ENCODE peak calls at places on chromosomes 13 and 19, in six cellular contexts. K, P, Q, C, E and M are unnamed samples.

GRCh38 chr13:27359203-27359821 is 65.1 kb upstream of the GTF3A start:
- DNase-seq in K (peak), P (peak), Q (peak), C (peak), E (peak), M (peak)

GRCh38 chr13:110419391-110419791 is 112.3 kb downstream of the COL4A2 start:
- DNase-seq in K (no peak), P (peak), Q (no peak), C (no peak), E (no peak), M (no peak)

GRCh38 chr13:94054159-94054558 is 425.3 kb downstream of the DCT start:
- DNase-seq in K (no peak), P (no peak), Q (peak), C (no peak), E (no peak), M (no peak)

GRCh38 chr13:65943024-65943423 is 1287.1 kb downstream of the PCDH9 start:
- DNase-seq in K (no peak), P (no peak), Q (no peak), C (no peak), E (no peak), M (no peak)

GRCh38 chr19:2136796-2137195 is 14.6 kb downstream of the AP3D1 start:
- DNase-seq in K (no peak), P (no peak), Q (no peak), C (no peak), E (no peak), M (no peak)

GRCh38 chr19:7550987-7551761 is 15.7 kb downstream of the PNPLA6 start:
- DNase-seq in K (peak), P (peak), Q (peak), C (peak), E (no peak), M (peak)

GRCh38 chr19:53957448-53958167 is 5.1 kb upstream of the CACNG8 start:
- DNase-seq in K (no peak), P (no peak), Q (no peak), C (no peak), E (no peak), M (no peak)

GRCh38 chr13:30846844-30847243 is 59.2 kb upstream of the MEDAG start:
- DNase-seq in K (no peak), P (no peak), Q (no peak), C (no peak), E (no peak), M (no peak)

GRCh38 chr19:50328257-50329145 is 676 bp downstream of the KCNC3 start:
- DNase-seq in K (no peak), P (no peak), Q (peak), C (peak), E (no peak), M (no peak)

GRCh38 chr13:42553098-42554046 is 20.6 kb upstream of the TNFSF11 start:
- DNase-seq in K (no peak), P (peak), Q (no peak), C (peak), E (no peak), M (no peak)

GRCh38 chr19:8004723-8005513 is 523 bp downstream of the ELAVL1 start:
- DNase-seq in K (no peak), P (no peak), Q (no peak), C (peak), E (no peak), M (no peak)

GRCh38 chr19:51771369-51771768 is 10.4 kb downstream of the FPR2 start:
- DNase-seq in K (peak), P (no peak), Q (no peak), C (no peak), E (no peak), M (peak)

GRCh38 chr13:95713651-95714050 is 36.7 kb downstream of the DNAJC3 start:
- DNase-seq in K (no peak), P (no peak), Q (no peak), C (peak), E (no peak), M (no peak)

GRCh38 chr13:66665991-66666390 is 564.1 kb downstream of the PCDH9 start:
- DNase-seq in K (peak), P (peak), Q (peak), C (peak), E (peak), M (peak)

GRCh38 chr13:37835392-37835791 is 34.2 kb downstream of the TRPC4 start:
- DNase-seq in K (no peak), P (no peak), Q (no peak), C (no peak), E (no peak), M (no peak)

GRCh38 chr13:50463662-50464061 is 379.8 kb downstream of the DLEU7 start:
- DNase-seq in K (no peak), P (no peak), Q (no peak), C (no peak), E (no peak), M (no peak)

GRCh38 chr13:23615677-23616076 is 45.5 kb downstream of the TNFRSF19 start:
- DNase-seq in K (peak), P (no peak), Q (no peak), C (no peak), E (no peak), M (no peak)

GRCh38 chr19:2374808-2375207 is 14.7 kb downstream of the TMPRSS9 start:
- DNase-seq in K (no peak), P (no peak), Q (no peak), C (peak), E (no peak), M (no peak)

GRCh38 chr19:18519962-18520847 is 1.7 kb downstream of the ELL start:
- DNase-seq in K (peak), P (peak), Q (peak), C (peak), E (peak), M (no peak)